ENCODE peak calls at places on chromosomes 12 and 14, in eight cellular contexts. S is naive thymus-derived CD4-positive, alpha-beta T cell; P is frontal cortex; W is GM04504; J is lung; C is OCI-LY7; U is DMS53; E is germinal center. X is an unnamed sample.

GRCh38 chr12:27575780-27576154 is 51.8 kb downstream of the PPFIBP1 start:
- DNase-seq in S (no peak), P (no peak), W (no peak), J (no peak), C (no peak), U (no peak), E (no peak), X (no peak)

GRCh38 chr12:52391618-52392002 is 6.2 kb upstream of the KRT84 start:
- DNase-seq in S (no peak), P (peak; percentile 59), W (no peak), J (no peak), C (no peak), U (peak; percentile 51), E (no peak), X (no peak)

GRCh38 chr14:104965561-104966231 is 12.5 kb downstream of the AHNAK2 start:
- DNase-seq in S (no peak), P (no peak), W (no peak), J (no peak), C (no peak), U (no peak), E (no peak), X (no peak)

GRCh38 chr12:50647479-50647878 is 116.4 kb upstream of the ATF1 start:
- DNase-seq in S (no peak), P (no peak), W (no peak), J (no peak), C (no peak), U (no peak), E (no peak), X (peak; percentile 9)

GRCh38 chr12:38385492-38385864 is 68.9 kb downstream of the ALG10B start:
- DNase-seq in S (no peak), P (no peak), W (no peak), J (no peak), C (no peak), U (no peak), E (no peak), X (no peak)

GRCh38 chr12:124436366-124436765 is 131.0 kb downstream of the NCOR2 start:
- DNase-seq in S (no peak), P (no peak), W (no peak), J (no peak), C (no peak), U (no peak), E (no peak), X (peak; percentile 37)

GRCh38 chr12:66269757-66270383 is 32.4 kb upstream of the HELB start:
- DNase-seq in S (peak; percentile 61), P (peak; percentile 40), W (peak; percentile 20), J (no peak), C (peak; percentile 62), U (peak; percentile 69), E (peak; percentile 27), X (peak; percentile 50)

GRCh38 chr12:28021704-28022103 is 49.2 kb upstream of the PTHLH start:
- DNase-seq in S (no peak), P (no peak), W (no peak), J (no peak), C (no peak), U (peak; percentile 99), E (no peak), X (no peak)

GRCh38 chr12:113862570-113863454 is 103.3 kb downstream of the RBM19 start:
- DNase-seq in S (no peak), P (no peak), W (peak; percentile 24), J (no peak), C (no peak), U (no peak), E (peak; percentile 25), X (peak; percentile 41)

GRCh38 chr14:64763801-64764511 is 59.7 kb downstream of the PLEKHG3 start:
- DNase-seq in S (no peak), P (no peak), W (no peak), J (no peak), C (no peak), U (no peak), E (no peak), X (no peak)

GRCh38 chr12:67977668-67978067 is 11.6 kb upstream of the IFNG-AS1 start:
- DNase-seq in S (no peak), P (no peak), W (no peak), J (no peak), C (no peak), U (no peak), E (no peak), X (no peak)

X was measured in AG08396.